ENCODE peak calls at places on chromosomes 16 and 17, in four cellular contexts. One of them, this sample, is unnamed.

GRCh38 chr16:81940781-81941560 is 70.3 kb downstream of the SDR42E1 start:
- DNase-seq in HCT116: peak
- DNase-seq in A549: peak
- DNase-seq in body of pancreas: no peak
- DNase-seq in this sample: no peak

GRCh38 chr17:57482657-57483056 is 226.3 kb downstream of the MSI2 start:
- DNase-seq in HCT116: no peak
- DNase-seq in A549: no peak
- DNase-seq in body of pancreas: no peak
- DNase-seq in this sample: no peak

GRCh38 chr16:3810198-3810664 is 70.3 kb downstream of the CREBBP start:
- DNase-seq in HCT116: no peak
- DNase-seq in A549: no peak
- DNase-seq in body of pancreas: no peak
- DNase-seq in this sample: no peak

GRCh38 chr17:15966183-15966878 is 21.4 kb downstream of the ADORA2B start:
- DNase-seq in HCT116: no peak
- DNase-seq in A549: no peak
- DNase-seq in body of pancreas: peak
- DNase-seq in this sample: peak

GRCh38 chr17:34981538-34982241 is 1.4 kb downstream of the LIG3 start:
- DNase-seq in HCT116: no peak
- DNase-seq in A549: no peak
- DNase-seq in body of pancreas: no peak
- DNase-seq in this sample: no peak

GRCh38 chr17:7884581-7885356 is 3.8 kb upstream of the CHD3 start:
- DNase-seq in HCT116: no peak
- DNase-seq in A549: no peak
- DNase-seq in body of pancreas: peak
- DNase-seq in this sample: peak

GRCh38 chr16:16092925-16093624 is 130.2 kb downstream of the ABCC6 start:
- DNase-seq in HCT116: no peak
- DNase-seq in A549: no peak
- DNase-seq in body of pancreas: peak
- DNase-seq in this sample: no peak

GRCh38 chr16:50213939-50214519 is 52.3 kb upstream of the ADCY7 start:
- DNase-seq in HCT116: peak
- DNase-seq in A549: peak
- DNase-seq in body of pancreas: no peak
- DNase-seq in this sample: no peak

GRCh38 chr16:58034786-58035185 is 9.2 kb downstream of the MMP15 start:
- DNase-seq in HCT116: no peak
- DNase-seq in A549: no peak
- DNase-seq in body of pancreas: no peak
- DNase-seq in this sample: no peak

GRCh38 chr17:47622179-47622549 is 27.6 kb upstream of the KPNB1 start:
- DNase-seq in HCT116: no peak
- DNase-seq in A549: no peak
- DNase-seq in body of pancreas: no peak
- DNase-seq in this sample: no peak

GRCh38 chr16:13438064-13438463 is 481.9 kb upstream of the ERCC4 start:
- DNase-seq in HCT116: no peak
- DNase-seq in A549: no peak
- DNase-seq in body of pancreas: no peak
- DNase-seq in this sample: no peak

GRCh38 chr16:27921134-27921533 is 142.4 kb downstream of the GSG1L start:
- DNase-seq in HCT116: no peak
- DNase-seq in A549: no peak
- DNase-seq in body of pancreas: no peak
- DNase-seq in this sample: peak

GRCh38 chr16:85334718-85335583 is 222.7 kb upstream of the CIBAR2 start:
- DNase-seq in HCT116: no peak
- DNase-seq in A549: no peak
- DNase-seq in body of pancreas: peak
- DNase-seq in this sample: no peak

GRCh38 chr17:72697602-72698146 is 394.8 kb downstream of the SLC39A11 start:
- DNase-seq in HCT116: no peak
- DNase-seq in A549: no peak
- DNase-seq in body of pancreas: no peak
- DNase-seq in this sample: no peak

GRCh38 chr17:50173335-50173941 is 7.6 kb downstream of the SGCA start:
- DNase-seq in HCT116: no peak
- DNase-seq in A549: peak
- DNase-seq in body of pancreas: no peak
- DNase-seq in this sample: no peak

GRCh38 chr17:15038656-15039055 is 226.5 kb downstream of the PMP22 start:
- DNase-seq in HCT116: no peak
- DNase-seq in A549: no peak
- DNase-seq in body of pancreas: no peak
- DNase-seq in this sample: no peak

GRCh38 chr17:11490171-11490760 is 108.0 kb upstream of the DNAH9 start:
- DNase-seq in HCT116: no peak
- DNase-seq in A549: no peak
- DNase-seq in body of pancreas: no peak
- DNase-seq in this sample: no peak

GRCh38 chr17:78608122-78608803 is 31.1 kb upstream of the DNAH17 start:
- DNase-seq in HCT116: no peak
- DNase-seq in A549: no peak
- DNase-seq in body of pancreas: no peak
- DNase-seq in this sample: no peak
- TF ChIP-seq POLR2A in HCT116: no peak
- TF ChIP-seq POLR2A in A549: no peak
- TF ChIP-seq POLR2A in body of pancreas: no peak
- TF ChIP-seq POLR2A in this sample: no peak

GRCh38 chr17:3951420-3951819 is 12.8 kb downstream of the ATP2A3 start:
- DNase-seq in HCT116: no peak
- DNase-seq in A549: no peak
- DNase-seq in body of pancreas: no peak
- DNase-seq in this sample: no peak

GRCh38 chr17:3950584-3950983 is 13.7 kb downstream of the ATP2A3 start:
- DNase-seq in HCT116: no peak
- DNase-seq in A549: no peak
- DNase-seq in body of pancreas: no peak
- DNase-seq in this sample: no peak

GRCh38 chr17:3951003-3951402 is 13.2 kb downstream of the ATP2A3 start:
- DNase-seq in HCT116: no peak
- DNase-seq in A549: no peak
- DNase-seq in body of pancreas: no peak
- DNase-seq in this sample: no peak

GRCh38 chr17:3947318-3947810 is 16.9 kb downstream of the ATP2A3 start:
- DNase-seq in HCT116: no peak
- DNase-seq in A549: no peak
- DNase-seq in body of pancreas: no peak
- DNase-seq in this sample: peak

GRCh38 chr17:3949418-3949817 is 14.8 kb downstream of the ATP2A3 start:
- DNase-seq in HCT116: no peak
- DNase-seq in A549: no peak
- DNase-seq in body of pancreas: no peak
- DNase-seq in this sample: no peak
- H3K4me3 ChIP-seq in HCT116: no peak
- H3K4me3 ChIP-seq in A549: no peak
- H3K4me3 ChIP-seq in body of pancreas: no peak
- H3K4me3 ChIP-seq in this sample: no peak

GRCh38 chr17:81868674-81869220 is 2.4 kb downstream of the ARHGDIA start:
- DNase-seq in HCT116: peak
- DNase-seq in A549: peak
- DNase-seq in body of pancreas: peak
- DNase-seq in this sample: peak

GRCh38 chr17:81867952-81868673 is 3.0 kb downstream of the ARHGDIA start:
- DNase-seq in HCT116: peak
- DNase-seq in A549: peak
- DNase-seq in body of pancreas: peak
- DNase-seq in this sample: no peak

GRCh38 chr17:81870155-81870977 is 771 bp downstream of the ARHGDIA start:
- DNase-seq in HCT116: no peak
- DNase-seq in A549: peak
- DNase-seq in body of pancreas: peak
- DNase-seq in this sample: peak

GRCh38 chr17:81870978-81871386 is at the start of gene ARHGDIA:
- DNase-seq in HCT116: no peak
- DNase-seq in A549: no peak
- DNase-seq in body of pancreas: peak
- DNase-seq in this sample: no peak

DNA sequence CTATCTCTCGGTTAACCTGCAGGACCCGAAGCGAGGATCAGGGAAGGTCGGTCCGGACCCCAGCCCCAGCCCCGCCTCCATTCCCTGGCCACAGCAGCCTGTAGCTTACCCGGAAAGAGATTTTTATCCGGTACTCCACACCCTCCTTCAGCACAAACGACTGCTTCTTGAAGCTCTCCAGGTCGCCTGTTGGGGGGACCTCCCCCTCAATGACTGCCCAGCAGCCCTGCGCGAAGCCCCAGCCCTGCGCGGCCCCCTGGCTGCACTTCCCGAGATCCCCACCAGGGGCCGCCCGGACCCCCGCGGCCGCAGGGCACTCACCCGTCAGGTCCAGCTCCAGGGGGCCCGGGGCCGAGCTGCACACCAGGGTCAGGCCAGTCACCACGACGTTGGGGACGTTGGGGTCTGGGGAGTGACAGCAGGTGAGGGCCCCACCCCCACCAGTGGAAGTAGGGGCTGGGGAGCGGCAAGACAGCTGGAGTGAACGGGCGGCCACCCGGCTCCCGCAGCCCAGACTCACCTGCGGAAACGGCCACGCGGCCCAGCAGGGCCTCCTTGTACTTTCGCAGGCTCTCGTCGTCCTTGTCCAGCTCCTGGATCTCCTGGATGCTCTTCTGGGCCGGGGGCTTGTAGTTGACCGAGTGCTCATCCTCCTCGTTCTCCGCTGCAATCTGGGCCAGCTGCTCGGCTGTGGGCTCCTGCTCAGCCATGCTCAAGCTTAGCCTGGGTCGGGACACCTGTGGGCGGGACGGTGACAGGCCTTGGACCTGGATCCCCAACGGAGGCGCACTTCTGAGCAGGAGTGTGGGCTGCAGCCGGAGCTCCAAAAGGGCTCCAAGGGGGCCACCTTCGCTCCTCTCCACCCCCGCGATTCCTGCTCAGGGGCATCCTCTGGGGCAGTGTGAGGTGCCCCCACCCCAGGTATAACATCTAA is 1.6 kb downstream of the ARHGDIA start:
- DNase-seq in HCT116: no peak
- DNase-seq in A549: peak
- DNase-seq in body of pancreas: peak
- DNase-seq in this sample: peak
- TF ChIP-seq POLR2A in HCT116: no peak
- TF ChIP-seq POLR2A in A549: peak
- TF ChIP-seq POLR2A in body of pancreas: no peak
- TF ChIP-seq POLR2A in this sample: no peak

DNA sequence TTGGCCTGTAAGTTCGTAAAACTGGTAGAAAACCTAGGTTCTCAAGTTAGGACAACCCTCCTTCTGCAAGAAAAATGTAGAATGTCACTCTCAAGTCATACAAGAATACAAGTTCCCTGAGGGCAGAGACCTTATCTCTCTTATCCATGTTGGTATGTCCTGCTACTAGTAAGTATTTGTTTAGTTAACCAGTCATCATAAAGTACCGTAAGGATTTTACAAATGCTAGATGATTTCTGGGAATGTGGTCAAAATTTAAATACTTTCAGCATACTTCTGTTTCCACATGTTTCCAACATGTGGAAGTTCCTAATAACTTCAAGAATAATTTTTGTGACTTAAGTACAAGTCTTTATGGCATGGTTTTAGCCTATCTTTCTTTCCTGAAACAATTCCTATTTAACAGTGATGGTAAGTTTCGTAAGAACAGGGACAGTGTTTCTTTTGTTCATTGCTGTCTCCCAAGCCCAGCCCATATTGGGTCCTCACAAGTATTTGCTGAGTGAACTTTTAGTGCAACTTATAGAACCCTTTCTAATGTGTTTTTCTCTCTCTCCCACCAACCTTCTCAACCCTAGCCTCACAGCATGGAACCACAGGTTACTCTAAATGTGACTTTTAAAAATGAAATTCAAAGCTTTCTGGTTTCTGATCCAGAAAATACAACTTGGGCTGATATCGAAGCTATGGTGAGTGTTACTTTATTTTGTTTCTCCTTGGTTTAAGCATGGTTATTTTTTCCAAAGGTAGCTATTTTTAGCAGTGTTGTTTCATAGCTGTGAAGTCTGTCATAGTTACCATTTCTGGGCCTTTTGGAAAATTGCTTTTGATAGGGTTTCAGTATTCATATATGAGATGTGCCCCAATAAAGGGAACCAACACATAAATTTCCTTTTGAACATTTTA is 4.5 kb downstream of the NBR1 start:
- DNase-seq in HCT116: no peak
- DNase-seq in A549: no peak
- DNase-seq in body of pancreas: no peak
- DNase-seq in this sample: no peak
- H3K4me3 ChIP-seq in HCT116: no peak
- H3K4me3 ChIP-seq in A549: no peak
- H3K4me3 ChIP-seq in body of pancreas: no peak
- H3K4me3 ChIP-seq in this sample: no peak

DNA sequence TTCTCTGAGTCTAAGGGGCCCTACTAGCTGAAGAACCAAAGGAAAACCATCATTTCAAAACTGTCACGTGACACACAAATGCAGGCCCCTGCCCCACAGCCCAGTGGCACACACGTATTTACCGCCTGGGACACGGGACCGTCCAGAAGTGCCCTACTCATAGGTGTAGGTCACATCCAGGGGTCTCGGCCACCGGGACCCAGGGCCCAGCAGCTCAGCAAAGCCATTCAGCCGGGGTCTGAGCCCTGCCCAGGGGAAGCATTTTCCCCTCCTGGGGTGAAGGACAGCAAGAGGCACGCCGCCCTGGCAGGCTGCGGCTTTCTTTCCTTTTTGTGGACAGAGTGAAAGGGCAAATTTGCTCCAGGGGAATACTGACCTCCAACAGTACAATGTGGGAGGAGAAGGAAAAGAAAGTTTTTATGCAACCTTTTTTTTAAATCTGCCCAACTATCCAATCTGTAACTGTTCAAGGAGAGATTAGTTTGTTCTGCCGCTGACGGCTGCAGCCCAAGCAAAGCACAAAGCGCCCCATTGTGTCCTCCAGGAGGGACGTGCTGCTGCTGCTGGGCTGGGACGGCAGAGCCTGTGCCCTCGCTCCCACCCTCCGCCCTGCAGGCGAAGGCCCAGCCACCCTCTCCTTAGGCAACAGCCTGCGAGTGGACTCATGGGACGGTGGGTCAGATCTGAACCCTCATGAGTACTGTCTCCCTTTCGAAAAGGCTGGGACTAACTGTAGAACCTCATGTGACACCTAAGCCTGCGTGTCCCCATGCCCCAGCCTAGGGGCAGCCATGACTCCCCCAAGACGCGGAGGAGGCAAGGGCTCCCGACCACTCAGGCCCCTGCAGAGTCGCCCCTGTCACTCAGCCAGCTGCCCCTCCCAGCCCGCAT is 21.3 kb downstream of the SLC7A5 start:
- DNase-seq in HCT116: no peak
- DNase-seq in A549: no peak
- DNase-seq in body of pancreas: peak
- DNase-seq in this sample: no peak
- TF ChIP-seq POLR2A in HCT116: no peak
- TF ChIP-seq POLR2A in A549: no peak
- TF ChIP-seq POLR2A in body of pancreas: peak
- TF ChIP-seq POLR2A in this sample: no peak

This sample was measured in spleen.